ENCODE peak calls at places on chromosomes 4 and X, in nine cellular contexts. T is suprapubic skin, W is HCT116, C is K562, N is H1, U is spleen, O is sigmoid colon, F is transverse colon, L is GM12878. P is an unnamed sample.

GRCh38 chrX:8738588-8739189 is 6.8 kb upstream of the ANOS1 start:
- DNase-seq in T (no peak), W (no peak), C (peak; percentile 8), N (no peak), U (no peak), O (no peak), F (peak; percentile 22), L (no peak), P (peak; percentile 59)

GRCh38 chrX:133335027-133335426 is 80.3 kb downstream of the GPC4 start:
- DNase-seq in T (no peak), W (no peak), C (peak; percentile 12), N (no peak), U (no peak), O (no peak), F (peak; percentile 13), L (no peak), P (no peak)

GRCh38 chr4:147755567-147756295 is 23.8 kb downstream of the ARHGAP10 start:
- DNase-seq in T (no peak), W (no peak), C (no peak), N (no peak), U (no peak), O (no peak), F (no peak), L (no peak), P (no peak)

GRCh38 chr4:7775396-7775795 is 164.3 kb downstream of the AFAP1 start:
- DNase-seq in T (peak; percentile 27), W (no peak), C (no peak), N (no peak), U (peak; percentile 12), O (peak; percentile 54), F (peak; percentile 35), L (no peak), P (no peak)

GRCh38 chrX:6468716-6469115 is 66.2 kb downstream of the VCX3A start:
- DNase-seq in T (no peak), W (no peak), C (no peak), N (no peak), U (no peak), O (no peak), F (no peak), L (no peak), P (no peak)

GRCh38 chr4:5237086-5237485 is 185.8 kb downstream of the STK32B start:
- DNase-seq in T (no peak), W (no peak), C (peak; percentile 37), N (no peak), U (no peak), O (no peak), F (no peak), L (no peak), P (no peak)

GRCh38 chrX:111779582-111779981 is 96.4 kb upstream of the TRPC5OS start:
- DNase-seq in T (no peak), W (no peak), C (no peak), N (no peak), U (no peak), O (no peak), F (no peak), L (no peak), P (no peak)

GRCh38 chr4:10086506-10087120 is 30.0 kb downstream of the WDR1 start:
- DNase-seq in T (peak; percentile 52), W (no peak), C (no peak), N (no peak), U (peak; percentile 50), O (peak; percentile 68), F (no peak), L (no peak), P (no peak)

GRCh38 chr4:53507671-53508286 is 83.5 kb downstream of the LNX1 start:
- DNase-seq in T (no peak), W (no peak), C (peak; percentile 31), N (no peak), U (no peak), O (peak; percentile 72), F (no peak), L (no peak), P (peak; percentile 67)

GRCh38 chrX:115949900-115950822 is 220.4 kb upstream of the AGTR2 start:
- DNase-seq in T (no peak), W (no peak), C (no peak), N (no peak), U (peak; percentile 71), O (no peak), F (peak; percentile 50), L (no peak), P (peak; percentile 63)

GRCh38 chr4:2834001-2834921 is 9.4 kb upstream of the ADD1 start:
- DNase-seq in T (no peak), W (no peak), C (no peak), N (no peak), U (no peak), O (peak; percentile 56), F (peak; percentile 7), L (no peak), P (peak; percentile 21)

GRCh38 chr4:111136438-111136837 is 513.6 kb upstream of the PITX2 start:
- DNase-seq in T (no peak), W (peak; percentile 31), C (no peak), N (no peak), U (no peak), O (no peak), F (no peak), L (no peak), P (no peak)

GRCh38 chr4:46146993-46147392 is 23.1 kb upstream of the GABRG1 start:
- DNase-seq in T (no peak), W (no peak), C (no peak), N (no peak), U (no peak), O (no peak), F (no peak), L (no peak), P (no peak)

GRCh38 chr4:48836658-48837057 is 5.8 kb downstream of the OCIAD1 start:
- DNase-seq in T (no peak), W (no peak), C (no peak), N (no peak), U (no peak), O (no peak), F (no peak), L (no peak), P (no peak)

GRCh38 chr4:112766422-112766821 is 129.5 kb downstream of the LARP7 start:
- DNase-seq in T (no peak), W (no peak), C (no peak), N (no peak), U (no peak), O (no peak), F (no peak), L (no peak), P (no peak)

GRCh38 chrX:146887020-146887419 is 72.5 kb upstream of the CXorf51A start:
- DNase-seq in T (no peak), W (no peak), C (no peak), N (no peak), U (no peak), O (no peak), F (no peak), L (no peak), P (peak; percentile 66)

GRCh38 chr4:38132140-38132673 is 172.0 kb downstream of the PTTG2 start:
- DNase-seq in T (peak; percentile 75), W (no peak), C (no peak), N (no peak), U (no peak), O (peak; percentile 89), F (peak; percentile 59), L (peak; percentile 100), P (no peak)
- H3K4me3 ChIP-seq in T (no peak overlapping the region), W (no peak overlapping the region), C (no peak overlapping the region), N (no peak overlapping the region), U (no peak overlapping the region), O (no peak overlapping the region), F (no peak overlapping the region), L (peak overlapping the region; percentile 10), P (no peak overlapping the region)

GRCh38 chrX:318068-318738 is 393 bp downstream of the GTPBP6 start:
- DNase-seq in T (peak; percentile 100), W (peak; percentile 97), C (peak; percentile 88), N (peak; percentile 99), U (peak; percentile 97), O (peak; percentile 99), F (peak; percentile 99), L (peak; percentile 88), P (peak; percentile 99)
- TF ChIP-seq POLR2A in T (peak; percentile 83), W (peak; percentile 24), C (peak; percentile 83), N (peak; percentile 55), U (peak; percentile 32), O (peak; percentile 42), F (peak; percentile 82), L (peak; percentile 90), P (no peak)

GRCh38 chr4:86015412-86016350 is 344.2 kb downstream of the MAPK10 start:
- DNase-seq in T (no peak), W (no peak), C (no peak), N (no peak), U (no peak), O (no peak), F (no peak), L (no peak), P (no peak)

GRCh38 chr4:86013623-86014022 is 346.2 kb downstream of the MAPK10 start:
- DNase-seq in T (no peak), W (no peak), C (no peak), N (no peak), U (no peak), O (no peak), F (no peak), L (no peak), P (no peak)

GRCh38 chr4:86014599-86014998 is 345.3 kb downstream of the MAPK10 start:
- DNase-seq in T (no peak), W (no peak), C (no peak), N (no peak), U (no peak), O (no peak), F (no peak), L (peak; percentile 36), P (no peak)

GRCh38 chr4:86019906-86020305 is 339.9 kb downstream of the MAPK10 start:
- DNase-seq in T (no peak), W (no peak), C (no peak), N (no peak), U (no peak), O (no peak), F (no peak), L (no peak), P (no peak)

DNA sequence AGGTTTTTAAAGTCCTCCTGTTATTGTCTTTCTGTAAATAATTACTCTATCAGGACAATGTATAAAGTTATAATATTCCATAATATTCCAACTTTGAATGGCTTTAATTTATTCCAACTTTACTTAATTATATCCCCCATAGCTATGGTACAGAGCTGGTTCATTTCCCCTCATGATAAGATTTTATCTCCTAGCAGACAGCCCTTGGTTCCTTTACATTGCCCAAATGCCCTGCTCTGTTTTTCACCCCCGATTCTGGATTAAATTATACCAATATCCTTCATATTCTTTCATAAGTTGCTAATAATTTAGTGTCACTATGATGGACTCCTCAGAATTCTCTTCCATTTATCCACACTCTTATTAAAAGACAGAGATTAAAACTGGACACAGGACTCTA is 340.5 kb downstream of the MAPK10 start:
- DNase-seq in T (no peak), W (no peak), C (no peak), N (no peak), U (no peak), O (no peak), F (no peak), L (no peak), P (no peak)
- TF ChIP-seq POLR2AphosphoS5 in T (no peak), W (no peak), C (no peak), N (no peak), U (no peak), O (no peak), F (no peak), L (no peak), P (no peak)

DNA sequence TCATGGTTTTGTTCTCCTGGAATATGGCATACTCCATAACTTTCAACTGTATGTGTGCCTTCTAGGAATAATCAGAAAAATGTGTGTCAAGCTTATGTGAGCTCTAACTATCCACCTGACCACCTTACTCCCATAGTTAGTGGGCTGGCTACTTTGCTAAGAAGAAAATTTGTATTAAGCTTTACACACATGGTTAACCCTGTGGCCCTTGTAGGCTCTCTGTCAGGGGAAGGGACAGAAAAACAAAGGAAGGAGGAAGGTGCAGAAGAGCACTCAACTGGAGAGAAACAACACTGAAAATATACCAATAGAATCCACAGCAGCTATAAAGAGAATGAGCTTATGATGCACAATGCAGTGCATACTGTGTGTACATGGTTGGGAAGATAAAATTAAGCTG is 84.6 kb downstream of the PPP3CA start:
- DNase-seq in T (no peak), W (no peak), C (no peak), N (no peak), U (no peak), O (no peak), F (no peak), L (no peak), P (no peak)
- H3K4me3 ChIP-seq in T (no peak overlapping the region), W (no peak overlapping the region), C (no peak overlapping the region), N (no peak overlapping the region), U (no peak overlapping the region), O (no peak overlapping the region), F (no peak overlapping the region), L (no peak overlapping the region), P (no peak overlapping the region)

P was measured in stomach.